ENCODE peak calls at places on chromosomes 11 and 22, in seven cellular contexts. P, O, Q, H, C, G and I are unnamed samples.

GRCh38 chr22:42262964-42263363 is 7.5 kb downstream of the TCF20 start:
- DNase-seq in H (no peak), O (no peak), C (no peak), P (no peak), G (no peak), Q (no peak), I (no peak)

GRCh38 chr11:97722065-97722464 is 1298.7 kb upstream of the CNTN5 start:
- DNase-seq in G (no peak), C (peak; percentile 87), H (peak; percentile 98), O (no peak), Q (no peak), P (peak; percentile 1), I (peak; percentile 98)

GRCh38 chr11:109851780-109852390 is 241.3 kb upstream of the ZC3H12C start:
- DNase-seq in C (no peak), G (no peak), O (no peak), P (peak; percentile 18), Q (peak; percentile 8), H (no peak), I (peak; percentile 31)

GRCh38 chr11:33532720-33533119 is 167.9 kb downstream of the C11orf91 start:
- DNase-seq in Q (no peak), O (no peak), P (no peak), C (no peak), H (no peak), G (no peak), I (no peak)

GRCh38 chr11:73205666-73206343 is 12.3 kb upstream of the P2RY2 start:
- DNase-seq in P (no peak), Q (no peak), H (no peak), C (no peak), G (peak; percentile 3), O (peak; percentile 6), I (no peak)

GRCh38 chr11:48093795-48094642 is 113.7 kb downstream of the PTPRJ start:
- DNase-seq in G (no peak), P (no peak), O (no peak), Q (peak; percentile 72), H (no peak), C (no peak), I (no peak)

GRCh38 chr11:35969089-35970046 is 25.5 kb downstream of the LDLRAD3 start:
- DNase-seq in C (no peak), G (no peak), H (no peak), P (no peak), Q (peak; percentile 53), O (peak; percentile 10), I (peak; percentile 43)

GRCh38 chr11:117837070-117837776 is 12.7 kb upstream of the FXYD2 start:
- DNase-seq in O (peak; percentile 6), G (no peak), P (no peak), Q (no peak), C (no peak), H (no peak), I (no peak)

GRCh38 chr11:73321342-73322110 is 13.4 kb downstream of the ARHGEF17 start:
- DNase-seq in C (peak; percentile 42), H (peak; percentile 54), Q (peak; percentile 46), P (no peak), G (no peak), O (no peak), I (peak; percentile 74)

GRCh38 chr22:24146190-24146616 is 35.1 kb upstream of the SUSD2 start:
- DNase-seq in H (peak; percentile 15), O (peak; percentile 84), G (peak; percentile 79), C (peak; percentile 80), Q (peak; percentile 86), P (peak; percentile 53), I (peak; percentile 73)

GRCh38 chr11:102620858-102621561 is 4.1 kb downstream of the MMP20 start:
- DNase-seq in Q (no peak), H (peak; percentile 80), O (no peak), P (no peak), C (peak; percentile 88), G (no peak), I (peak; percentile 74)

GRCh38 chr11:19711911-19712280 is 741 bp upstream of the NAV2 start:
- DNase-seq in Q (no peak), P (no peak), C (no peak), G (no peak), O (peak; percentile 30), H (no peak), I (no peak)

GRCh38 chr11:10673476-10674062 is 20.0 kb downstream of the IRAG1 start:
- DNase-seq in Q (no peak), C (no peak), G (no peak), O (no peak), P (no peak), H (no peak), I (no peak)

GRCh38 chr11:70500076-70500847 is 101.9 kb downstream of the CTTN start:
- DNase-seq in Q (no peak), O (no peak), C (no peak), P (no peak), G (peak; percentile 39), H (no peak), I (no peak)

GRCh38 chr11:12195773-12196172 is 85.4 kb downstream of the MICAL2 start:
- DNase-seq in H (no peak), Q (no peak), P (no peak), G (no peak), O (no peak), C (no peak), I (no peak)

GRCh38 chr11:120637131-120637530 is 125.6 kb downstream of the GRIK4 start:
- DNase-seq in O (no peak), P (no peak), G (no peak), H (no peak), C (no peak), Q (no peak), I (no peak)

GRCh38 chr22:17754233-17754925 is 19.9 kb downstream of the BID start:
- DNase-seq in C (no peak), G (no peak), Q (no peak), P (peak; percentile 28), O (no peak), H (no peak), I (no peak)

GRCh38 chr22:19525666-19526065 is 1.5 kb upstream of the CLDN5 start:
- DNase-seq in Q (no peak), O (no peak), G (no peak), C (no peak), P (no peak), H (no peak), I (no peak)

GRCh38 chr11:131664246-131664645 is 293.8 kb downstream of the NTM start:
- DNase-seq in O (no peak), Q (no peak), G (no peak), H (no peak), C (no peak), P (no peak), I (no peak)

GRCh38 chr22:39527481-39527961 is 5.0 kb downstream of the RPS19BP1 start:
- DNase-seq in O (peak; percentile 76), G (peak; percentile 58), P (no peak), Q (peak; percentile 52), H (no peak), C (no peak), I (no peak)
- TF ChIP-seq CTCF in O (no peak), G (no peak), P (no peak), Q (no peak), H (no peak), C (no peak), I (no peak)

DNA sequence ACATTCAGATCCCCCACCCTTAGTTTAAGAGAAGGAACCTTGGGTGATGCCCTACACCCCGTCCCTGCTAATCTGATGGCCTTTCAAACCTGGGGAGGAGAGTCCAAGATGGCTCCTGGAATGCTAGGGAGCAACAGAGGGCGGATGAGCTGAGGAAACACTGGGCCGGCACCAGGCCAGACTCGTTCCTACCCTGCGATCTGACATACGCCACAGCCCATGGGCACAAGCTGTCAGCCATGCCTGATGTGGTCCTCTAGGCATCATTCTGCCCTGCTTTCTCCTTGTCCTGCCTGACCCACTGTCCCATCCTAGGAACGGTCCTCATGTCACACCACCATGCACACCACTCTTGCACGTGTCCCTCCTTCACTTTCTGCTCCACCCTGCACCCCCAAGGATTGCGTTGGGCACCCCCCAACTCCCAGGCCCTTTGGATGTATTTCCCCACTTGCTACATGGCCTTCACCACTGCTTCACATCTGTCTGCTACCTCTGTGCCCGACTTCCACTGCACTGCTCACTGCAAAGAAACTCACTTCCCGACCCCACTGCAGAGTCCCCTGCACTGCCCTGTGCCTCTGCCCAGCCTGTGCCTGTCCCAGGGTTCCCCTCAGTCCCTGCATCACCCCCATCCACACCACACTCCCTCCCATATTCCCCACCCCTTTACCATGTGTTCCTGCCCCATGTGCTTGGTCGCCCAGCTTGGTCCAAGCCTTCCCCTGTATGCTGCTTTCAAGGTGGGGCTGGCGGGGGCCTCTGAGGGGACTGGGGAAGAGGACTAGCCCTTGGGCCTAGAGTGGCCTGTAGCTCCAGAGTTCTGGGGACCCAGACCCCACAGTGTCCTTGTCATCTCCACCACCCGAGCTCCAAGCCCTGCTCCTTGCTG is 29.2 kb downstream of the USP35 start:
- DNase-seq in O (no peak), Q (no peak), H (no peak), C (no peak), G (no peak), P (no peak), I (no peak)
- TF ChIP-seq CTCF in O (no peak), Q (no peak), H (no peak), C (no peak), G (no peak), P (no peak), I (no peak)

GRCh38 chr11:68297494-68297811 is 14.9 kb upstream of the LRP5 start:
- DNase-seq in G (no peak), O (no peak), C (no peak), P (no peak), Q (no peak), H (no peak), I (no peak)

GRCh38 chr11:68298659-68299516 is 13.5 kb upstream of the LRP5 start:
- DNase-seq in G (peak; percentile 66), Q (no peak), O (peak; percentile 57), H (no peak), C (no peak), P (peak; percentile 58), I (no peak)

GRCh38 chr11:68302256-68303054 is 9.9 kb upstream of the LRP5 start:
- DNase-seq in Q (peak; percentile 68), H (peak; percentile 17), G (peak; percentile 86), C (peak; percentile 12), P (peak; percentile 63), O (peak; percentile 84), I (peak; percentile 35)

GRCh38 chr11:68297812-68298658 is 14.4 kb upstream of the LRP5 start:
- DNase-seq in P (peak; percentile 81), O (peak; percentile 91), H (peak; percentile 61), G (peak; percentile 94), C (peak; percentile 63), Q (peak; percentile 84), I (peak; percentile 53)

DNA sequence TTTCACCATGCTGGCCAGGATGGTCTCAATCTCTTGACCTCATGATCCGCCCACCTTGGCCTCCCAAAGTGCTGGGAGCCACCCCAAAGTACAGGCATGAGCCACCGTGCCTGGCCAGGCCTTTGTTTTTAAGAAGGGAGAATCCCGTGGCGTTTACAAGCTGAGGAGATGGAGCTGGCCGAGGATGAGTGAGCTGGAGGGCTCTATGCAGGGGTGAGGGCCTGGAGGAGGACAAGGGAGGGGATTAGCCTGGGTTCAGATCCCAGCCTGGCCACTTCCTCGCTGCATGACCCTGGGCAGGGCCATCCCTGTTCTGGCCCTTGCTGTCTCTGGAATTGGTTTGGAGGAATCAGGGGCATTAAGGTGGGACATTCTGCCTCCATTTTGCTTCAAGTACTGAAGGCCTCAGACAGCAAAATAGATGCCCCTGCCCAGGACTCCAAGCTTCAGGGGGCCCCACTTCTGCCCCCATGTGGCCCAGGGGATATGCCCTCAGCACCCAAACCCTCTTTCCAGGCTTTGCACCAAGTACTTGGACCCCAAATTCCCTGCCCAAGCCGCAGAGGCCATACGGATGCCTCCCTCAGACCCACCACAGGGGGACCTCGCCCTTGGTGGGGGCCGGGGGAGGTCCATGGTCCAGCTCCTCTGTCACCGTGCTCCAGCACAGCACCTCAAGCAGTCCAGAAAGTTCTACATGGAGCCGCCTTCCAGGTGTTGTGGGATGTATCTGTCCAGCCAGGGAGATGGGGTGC is 12.1 kb upstream of the LRP5 start:
- DNase-seq in P (no peak), H (no peak), G (no peak), Q (no peak), O (no peak), C (no peak), I (no peak)
- TF ChIP-seq CTCF in P (no peak), H (peak; percentile 16), G (no peak), Q (no peak), O (no peak), C (no peak), I (no peak)

GRCh38 chr11:112221263-112221835 is 4.9 kb upstream of the PTS start:
- DNase-seq in P (no peak), Q (no peak), C (peak; percentile 36), H (no peak), O (no peak), G (no peak), I (no peak)
- TF ChIP-seq CTCF in P (no peak), Q (no peak), C (no peak), H (no peak), O (no peak), G (no peak), I (no peak)